ENCODE peak calls at places on chromosomes 7 and 10, in eight cellular contexts. W is astrocyte of the spinal cord, J is AG09319, A is foreskin fibroblast, Q is fibroblast of the aortic adventitia, Z is adrenal gland, Y is glutamatergic neuron, N is MCF 10A. T is an unnamed sample.

GRCh38 chr10:36808625-36809362 is 316.6 kb upstream of the ANKRD30A start:
- DNase-seq in W (no peak), J (no peak), A (no peak), Q (peak; percentile 4), Z (no peak), Y (no peak), N (no peak), T (no peak)

GRCh38 chr10:133159950-133160812 is at the start of gene KNDC1:
- DNase-seq in W (no peak), J (no peak), A (peak; percentile 24), Q (peak; percentile 9), Z (peak; percentile 59), Y (peak; percentile 75), N (peak; percentile 5), T (peak; percentile 75)

GRCh38 chr7:78197447-78197846 is 398.9 kb downstream of the PHTF2 start:
- DNase-seq in W (peak; percentile 8), J (no peak), A (peak; percentile 83), Q (peak; percentile 76), Z (no peak), Y (no peak), N (peak; percentile 21), T (no peak)

GRCh38 chr10:24926549-24926948 is 25.9 kb downstream of the PRTFDC1 start:
- DNase-seq in W (no peak), J (no peak), A (no peak), Q (no peak), Z (no peak), Y (no peak), N (no peak), T (no peak)

GRCh38 chr10:78981970-78982281 is 86.8 kb upstream of the ZMIZ1 start:
- DNase-seq in W (no peak), J (no peak), A (no peak), Q (no peak), Z (no peak), Y (no peak), N (no peak), T (no peak)

GRCh38 chr7:95558866-95559265 is 37.5 kb downstream of the PDK4 start:
- DNase-seq in W (no peak), J (no peak), A (no peak), Q (no peak), Z (no peak), Y (no peak), N (no peak), T (no peak)

GRCh38 chr10:43120948-43121290 is 17.3 kb upstream of the CSGALNACT2 start:
- DNase-seq in W (no peak), J (no peak), A (no peak), Q (no peak), Z (no peak), Y (no peak), N (no peak), T (no peak)

GRCh38 chr7:19119901-19120486 is 2.6 kb upstream of the TWIST1 start:
- DNase-seq in W (no peak), J (no peak), A (no peak), Q (no peak), Z (no peak), Y (no peak), N (no peak), T (peak; percentile 8)

GRCh38 chr7:136528329-136528728 is 340.1 kb upstream of the CHRM2 start:
- DNase-seq in W (peak; percentile 87), J (peak; percentile 20), A (peak; percentile 55), Q (peak; percentile 7), Z (no peak), Y (no peak), N (peak; percentile 66), T (no peak)

GRCh38 chr10:19683965-19684364 is 132.3 kb upstream of the PLXDC2 start:
- DNase-seq in W (peak; percentile 37), J (peak; percentile 3), A (no peak), Q (peak; percentile 13), Z (no peak), Y (no peak), N (no peak), T (no peak)
- TF ChIP-seq CTCF in W (peak; percentile 13), J (peak; percentile 36), A (no peak), Q (no peak), Z (no peak), Y (no peak), N (no peak), T (no peak)

GRCh38 chr7:116859323-116859722 is 3.1 kb upstream of the CAPZA2 start:
- DNase-seq in W (peak; percentile 65), J (peak; percentile 44), A (peak; percentile 51), Q (peak; percentile 77), Z (no peak), Y (no peak), N (peak; percentile 67), T (no peak)

GRCh38 chr7:116863168-116863670 is 832 bp downstream of the CAPZA2 start:
- DNase-seq in W (peak; percentile 46), J (no peak), A (no peak), Q (no peak), Z (peak; percentile 28), Y (peak; percentile 28), N (peak; percentile 31), T (peak; percentile 25)

GRCh38 chr7:116864084-116864483 is 1.7 kb downstream of the CAPZA2 start:
- DNase-seq in W (no peak), J (no peak), A (no peak), Q (no peak), Z (no peak), Y (no peak), N (no peak), T (no peak)

GRCh38 chr7:116861717-116862116 is 670 bp upstream of the CAPZA2 start:
- DNase-seq in W (no peak), J (no peak), A (no peak), Q (no peak), Z (no peak), Y (no peak), N (no peak), T (no peak)

DNA sequence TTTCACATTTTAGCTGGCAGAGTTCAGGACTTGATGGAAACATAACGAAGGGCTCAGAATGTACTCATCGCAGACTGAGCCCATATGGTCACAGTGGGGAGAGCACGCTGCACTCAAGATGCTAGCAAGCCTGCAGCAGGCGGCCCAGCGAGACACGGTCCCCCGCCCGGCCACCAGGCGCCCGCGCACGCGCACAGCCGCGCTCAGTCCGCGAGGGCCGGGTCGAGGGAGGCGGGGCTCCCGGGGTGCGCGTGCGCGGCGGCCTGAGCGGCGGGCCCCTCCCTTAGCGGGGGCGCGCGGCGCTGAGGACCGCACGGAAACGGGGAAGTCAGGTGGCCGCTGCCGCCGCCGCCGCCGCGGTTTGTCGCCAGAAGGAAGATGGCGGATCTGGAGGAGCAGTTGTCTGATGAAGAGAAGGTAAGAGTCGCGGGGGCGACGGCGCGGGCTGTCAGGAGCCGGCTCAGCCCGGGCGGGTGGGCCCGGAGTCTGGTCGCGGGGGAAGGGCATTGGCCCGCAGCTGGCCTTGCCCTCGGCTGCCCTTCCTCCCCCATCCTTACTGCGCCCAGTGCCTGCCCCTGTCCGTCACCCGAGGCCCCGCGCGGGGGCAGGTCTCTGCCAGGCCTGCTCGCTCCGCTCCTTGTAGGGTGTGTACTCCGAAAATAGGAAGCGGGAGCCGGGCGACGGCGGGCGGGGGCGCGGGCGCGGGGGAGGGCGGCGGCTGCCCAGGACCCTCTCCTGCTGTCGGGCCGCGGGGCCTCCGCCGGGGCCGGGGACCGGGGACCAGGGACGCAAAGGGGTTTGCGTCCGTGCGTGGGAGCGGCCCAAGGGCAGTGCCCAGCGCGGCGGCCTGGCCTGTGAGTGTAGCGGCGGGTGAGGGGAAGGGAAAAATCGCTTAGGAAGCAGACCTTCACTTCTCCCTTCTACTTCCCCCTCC is at the start of gene CAPZA2:
- DNase-seq in W (peak; percentile 88), J (peak; percentile 70), A (peak; percentile 90), Q (peak; percentile 80), Z (peak; percentile 95), Y (peak; percentile 97), N (peak; percentile 90), T (peak; percentile 97)
- TF ChIP-seq CTCF in W (peak; percentile 13), J (no peak), A (no peak), Q (peak; percentile 54), Z (peak; percentile 77), Y (peak; percentile 24), N (peak; percentile 27), T (no peak)

DNA sequence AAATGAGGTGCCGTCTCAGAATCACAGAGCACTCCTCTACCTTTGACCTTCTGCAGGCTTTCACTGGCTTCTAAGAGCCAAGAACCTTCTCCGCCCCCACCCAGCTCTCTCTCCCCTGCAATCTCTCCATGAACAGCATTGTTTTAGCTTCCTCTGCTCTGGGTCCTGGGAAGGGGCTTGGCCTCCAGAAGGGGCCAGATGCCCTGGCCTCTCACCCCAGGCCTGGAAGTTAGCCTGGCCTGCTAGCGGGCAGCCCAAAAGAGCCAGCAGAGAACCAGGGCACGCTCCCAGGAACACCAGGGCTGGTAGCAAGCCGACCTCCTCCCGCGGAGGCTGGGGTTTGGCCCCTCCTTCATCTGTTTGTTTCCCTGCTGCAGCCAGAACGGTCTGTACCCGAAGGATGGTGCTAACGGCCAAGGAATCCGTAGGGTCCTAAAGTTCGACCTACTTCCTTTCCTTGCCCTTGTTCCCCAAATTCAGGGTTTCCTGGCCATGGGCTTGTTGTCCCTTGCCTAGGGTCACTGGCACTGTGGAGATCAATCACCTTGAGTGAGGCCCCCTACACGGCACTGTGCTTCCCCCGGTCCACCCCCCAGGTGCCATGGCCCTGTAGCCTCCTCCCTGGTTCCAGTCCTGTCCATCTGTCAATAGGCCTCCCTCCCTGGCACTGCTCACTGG is 18.7 kb upstream of the DDIT4 start:
- DNase-seq in W (peak; percentile 80), J (no peak), A (peak; percentile 84), Q (peak; percentile 78), Z (peak; percentile 87), Y (peak; percentile 62), N (peak; percentile 93), T (peak; percentile 62)
- TF ChIP-seq CTCF in W (no peak), J (no peak), A (no peak), Q (no peak), Z (no peak), Y (no peak), N (no peak), T (no peak)

DNA sequence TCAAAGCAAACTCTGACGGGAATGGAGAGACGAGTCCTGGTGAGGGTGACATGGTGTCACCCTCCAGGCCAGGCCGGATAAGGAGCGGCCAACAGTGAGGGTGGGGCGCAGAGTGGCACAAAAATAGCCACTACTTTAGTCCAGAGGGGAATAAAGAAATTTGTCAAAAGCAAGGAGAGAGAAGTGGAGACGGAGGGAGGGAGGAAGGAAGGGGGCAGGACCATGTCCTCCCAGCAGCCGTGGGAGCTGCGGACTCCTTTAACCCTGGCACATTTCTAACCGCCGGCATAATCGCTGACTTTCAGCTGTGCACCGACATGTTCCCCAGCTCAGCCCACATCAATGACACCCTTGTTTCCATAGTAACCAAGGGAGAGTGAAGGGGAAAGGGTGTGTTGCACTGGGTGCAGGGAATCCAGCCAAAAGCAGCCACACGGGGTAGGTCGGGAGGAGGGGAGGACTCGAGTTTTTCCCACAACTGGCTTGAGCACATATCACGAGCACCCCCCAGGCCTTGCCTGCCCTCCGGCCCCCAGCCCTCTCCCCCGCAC is 29.8 kb downstream of the TRIM8 start:
- DNase-seq in W (peak; percentile 76), J (no peak), A (peak; percentile 58), Q (peak; percentile 68), Z (no peak), Y (peak; percentile 53), N (peak; percentile 52), T (peak; percentile 47)
- TF ChIP-seq CTCF in W (no peak), J (no peak), A (no peak), Q (no peak), Z (no peak), Y (no peak), N (no peak), T (no peak)

DNA sequence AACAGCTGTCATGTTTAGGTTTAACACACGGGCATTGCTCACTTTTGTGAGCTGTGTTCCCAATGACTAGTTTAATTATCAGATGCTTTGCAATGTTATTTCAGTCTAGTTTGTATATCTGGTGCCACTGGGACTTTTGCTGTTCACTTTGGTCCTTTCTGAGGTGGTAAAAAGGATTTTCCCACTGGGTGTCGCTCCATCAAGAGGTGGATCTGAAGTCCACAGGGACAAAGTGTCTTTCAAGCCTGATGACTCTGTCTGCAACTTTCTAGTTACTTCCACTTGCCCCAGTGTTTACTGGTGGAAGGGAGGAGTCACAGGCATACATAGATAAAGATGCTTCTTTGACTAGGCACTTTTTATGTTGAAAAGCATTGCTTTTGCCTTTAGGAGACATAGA is 242.2 kb downstream of the HGF start:
- DNase-seq in W (no peak), J (no peak), A (no peak), Q (no peak), Z (no peak), Y (no peak), N (peak; percentile 28), T (no peak)
- TF ChIP-seq CTCF in W (no peak), J (no peak), A (no peak), Q (no peak), Z (no peak), Y (no peak), N (no peak), T (no peak)